ENCODE peak calls at places on chromosomes 2 and 18, in ten cellular contexts. One of them, this sample, is unnamed. For H3K4me1, the result is how much of the 10 kb centered on the place peaks cover.

GRCh38 chr2:118806797-118807667 is 40.4 kb downstream of the EN1 start:
- DNase-seq in astrocyte: no peak
- DNase-seq in tibial nerve: no peak
- DNase-seq in psoas muscle: no peak
- DNase-seq in esophagus squamous epithelium: no peak
- DNase-seq in A549: no peak
- DNase-seq in right atrium auricular region: no peak
- DNase-seq in stomach: no peak
- DNase-seq in H9: no peak
- DNase-seq in heart right ventricle: no peak
- DNase-seq in this sample: no peak

GRCh38 chr18:72869786-72870185 is 2.0 kb upstream of the NETO1 start:
- DNase-seq in heart right ventricle: no peak
- DNase-seq in tibial nerve: no peak
- DNase-seq in esophagus squamous epithelium: no peak
- DNase-seq in H9: peak
- DNase-seq in astrocyte: no peak
- DNase-seq in right atrium auricular region: no peak
- DNase-seq in psoas muscle: no peak
- DNase-seq in A549: no peak
- DNase-seq in stomach: no peak
- DNase-seq in this sample: no peak

GRCh38 chr2:213150315-213150951 is 979 bp downstream of the IKZF2 start:
- DNase-seq in stomach: no peak
- DNase-seq in esophagus squamous epithelium: no peak
- DNase-seq in right atrium auricular region: no peak
- DNase-seq in A549: no peak
- DNase-seq in heart right ventricle: peak
- DNase-seq in tibial nerve: peak
- DNase-seq in astrocyte: peak
- DNase-seq in H9: peak
- DNase-seq in psoas muscle: no peak
- DNase-seq in this sample: peak

GRCh38 chr2:3323360-3324035 is 54.1 kb downstream of the EIPR1 start:
- DNase-seq in H9: no peak
- DNase-seq in tibial nerve: no peak
- DNase-seq in right atrium auricular region: no peak
- DNase-seq in psoas muscle: no peak
- DNase-seq in esophagus squamous epithelium: no peak
- DNase-seq in stomach: no peak
- DNase-seq in heart right ventricle: no peak
- DNase-seq in astrocyte: no peak
- DNase-seq in A549: no peak
- DNase-seq in this sample: no peak

GRCh38 chr2:74228772-74229171 is 30.4 kb downstream of the MTHFD2 start:
- DNase-seq in H9: no peak
- DNase-seq in tibial nerve: no peak
- DNase-seq in right atrium auricular region: no peak
- DNase-seq in heart right ventricle: no peak
- DNase-seq in esophagus squamous epithelium: no peak
- DNase-seq in psoas muscle: no peak
- DNase-seq in A549: no peak
- DNase-seq in stomach: no peak
- DNase-seq in astrocyte: no peak
- DNase-seq in this sample: no peak

GRCh38 chr18:57141208-57142129 is 5.4 kb upstream of the BOD1L2 start:
- DNase-seq in psoas muscle: no peak
- DNase-seq in H9: no peak
- DNase-seq in heart right ventricle: no peak
- DNase-seq in stomach: peak
- DNase-seq in A549: no peak
- DNase-seq in tibial nerve: no peak
- DNase-seq in right atrium auricular region: no peak
- DNase-seq in esophagus squamous epithelium: no peak
- DNase-seq in astrocyte: no peak
- DNase-seq in this sample: peak

GRCh38 chr2:189367343-189367742 is 73.9 kb upstream of the WDR75 start:
- DNase-seq in H9: no peak
- DNase-seq in right atrium auricular region: no peak
- DNase-seq in esophagus squamous epithelium: no peak
- DNase-seq in astrocyte: no peak
- DNase-seq in stomach: no peak
- DNase-seq in tibial nerve: no peak
- DNase-seq in heart right ventricle: no peak
- DNase-seq in A549: no peak
- DNase-seq in psoas muscle: no peak
- DNase-seq in this sample: no peak

GRCh38 chr2:20453087-20453486 is 6.2 kb downstream of the RHOB start:
- DNase-seq in heart right ventricle: no peak
- DNase-seq in esophagus squamous epithelium: no peak
- DNase-seq in H9: no peak
- DNase-seq in astrocyte: no peak
- DNase-seq in tibial nerve: no peak
- DNase-seq in stomach: peak
- DNase-seq in A549: no peak
- DNase-seq in psoas muscle: no peak
- DNase-seq in right atrium auricular region: peak
- DNase-seq in this sample: no peak

DNA sequence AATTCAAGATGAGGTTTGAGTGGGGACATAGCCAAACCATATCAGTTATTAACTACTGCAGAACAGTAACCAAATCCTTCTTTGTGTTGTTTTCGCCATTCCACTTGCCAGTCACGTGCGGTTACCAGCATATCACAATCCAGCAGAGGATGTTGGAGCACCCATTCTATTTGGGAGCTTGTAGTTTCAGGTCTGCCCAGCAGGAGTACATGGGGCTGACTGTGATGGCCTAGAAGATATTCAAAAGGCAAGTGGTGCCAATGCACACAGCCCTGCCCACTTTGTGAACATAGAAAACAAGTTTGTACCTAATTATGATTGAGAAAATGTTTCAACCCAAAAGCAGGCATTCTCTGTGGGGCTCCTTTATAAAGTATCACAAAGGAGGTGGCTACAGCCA is 57.0 kb downstream of the ZNF519 start:
- DNase-seq in psoas muscle: no peak
- DNase-seq in stomach: no peak
- DNase-seq in H9: no peak
- DNase-seq in esophagus squamous epithelium: no peak
- DNase-seq in A549: no peak
- DNase-seq in right atrium auricular region: no peak
- DNase-seq in tibial nerve: no peak
- DNase-seq in heart right ventricle: no peak
- DNase-seq in astrocyte: no peak
- DNase-seq in this sample: no peak
- TF ChIP-seq CTCF in psoas muscle: no peak
- TF ChIP-seq CTCF in stomach: no peak
- TF ChIP-seq CTCF in H9: peak
- TF ChIP-seq CTCF in esophagus squamous epithelium: no peak
- TF ChIP-seq CTCF in A549: no peak
- TF ChIP-seq CTCF in right atrium auricular region: no peak
- TF ChIP-seq CTCF in tibial nerve: no peak
- TF ChIP-seq CTCF in heart right ventricle: no peak
- TF ChIP-seq CTCF in astrocyte: no peak
- TF ChIP-seq CTCF in this sample: no peak

GRCh38 chr2:232204457-232204931 is 174.1 kb upstream of the ALPP start:
- DNase-seq in stomach: peak
- DNase-seq in heart right ventricle: peak
- DNase-seq in A549: no peak
- DNase-seq in astrocyte: peak
- DNase-seq in tibial nerve: no peak
- DNase-seq in right atrium auricular region: no peak
- DNase-seq in esophagus squamous epithelium: no peak
- DNase-seq in psoas muscle: peak
- DNase-seq in H9: no peak
- DNase-seq in this sample: no peak

GRCh38 chr2:232203936-232204335 is 174.6 kb upstream of the ALPP start:
- DNase-seq in astrocyte: peak
- DNase-seq in H9: no peak
- DNase-seq in esophagus squamous epithelium: no peak
- DNase-seq in stomach: no peak
- DNase-seq in psoas muscle: no peak
- DNase-seq in tibial nerve: no peak
- DNase-seq in heart right ventricle: no peak
- DNase-seq in A549: no peak
- DNase-seq in right atrium auricular region: no peak
- DNase-seq in this sample: no peak

GRCh38 chr2:232200195-232200594 is 178.4 kb upstream of the ALPP start:
- DNase-seq in tibial nerve: no peak
- DNase-seq in A549: no peak
- DNase-seq in heart right ventricle: no peak
- DNase-seq in right atrium auricular region: no peak
- DNase-seq in psoas muscle: no peak
- DNase-seq in esophagus squamous epithelium: no peak
- DNase-seq in astrocyte: no peak
- DNase-seq in stomach: no peak
- DNase-seq in H9: no peak
- DNase-seq in this sample: no peak

GRCh38 chr2:232207174-232207573 is 171.4 kb upstream of the ALPP start:
- DNase-seq in psoas muscle: no peak
- DNase-seq in tibial nerve: no peak
- DNase-seq in A549: no peak
- DNase-seq in esophagus squamous epithelium: no peak
- DNase-seq in astrocyte: peak
- DNase-seq in stomach: no peak
- DNase-seq in H9: no peak
- DNase-seq in heart right ventricle: no peak
- DNase-seq in right atrium auricular region: no peak
- DNase-seq in this sample: no peak

GRCh38 chr2:232203166-232203891 is 175.2 kb upstream of the ALPP start:
- DNase-seq in A549: no peak
- DNase-seq in heart right ventricle: no peak
- DNase-seq in psoas muscle: no peak
- DNase-seq in stomach: no peak
- DNase-seq in tibial nerve: no peak
- DNase-seq in right atrium auricular region: no peak
- DNase-seq in astrocyte: no peak
- DNase-seq in esophagus squamous epithelium: no peak
- DNase-seq in H9: no peak
- DNase-seq in this sample: no peak
- H3K27ac ChIP-seq in A549: no peak
- H3K27ac ChIP-seq in heart right ventricle: no peak
- H3K27ac ChIP-seq in psoas muscle: no peak
- H3K27ac ChIP-seq in stomach: no peak
- H3K27ac ChIP-seq in tibial nerve: no peak
- H3K27ac ChIP-seq in right atrium auricular region: no peak
- H3K27ac ChIP-seq in astrocyte: no peak
- H3K27ac ChIP-seq in esophagus squamous epithelium: no peak
- H3K27ac ChIP-seq in H9: no peak
- H3K27ac ChIP-seq in this sample: no peak

GRCh38 chr2:85159589-85159988 is 26.4 kb downstream of the TCF7L1 start:
- DNase-seq in esophagus squamous epithelium: no peak
- DNase-seq in A549: no peak
- DNase-seq in tibial nerve: no peak
- DNase-seq in right atrium auricular region: no peak
- DNase-seq in psoas muscle: no peak
- DNase-seq in heart right ventricle: no peak
- DNase-seq in H9: no peak
- DNase-seq in stomach: no peak
- DNase-seq in astrocyte: no peak
- DNase-seq in this sample: no peak

GRCh38 chr2:85156141-85156540 is 22.9 kb downstream of the TCF7L1 start:
- DNase-seq in H9: no peak
- DNase-seq in right atrium auricular region: no peak
- DNase-seq in stomach: no peak
- DNase-seq in astrocyte: peak
- DNase-seq in heart right ventricle: no peak
- DNase-seq in tibial nerve: no peak
- DNase-seq in esophagus squamous epithelium: no peak
- DNase-seq in psoas muscle: no peak
- DNase-seq in A549: no peak
- DNase-seq in this sample: no peak

GRCh38 chr2:85157345-85157744 is 24.2 kb downstream of the TCF7L1 start:
- DNase-seq in right atrium auricular region: no peak
- DNase-seq in esophagus squamous epithelium: no peak
- DNase-seq in heart right ventricle: no peak
- DNase-seq in psoas muscle: no peak
- DNase-seq in H9: no peak
- DNase-seq in stomach: no peak
- DNase-seq in A549: no peak
- DNase-seq in astrocyte: no peak
- DNase-seq in tibial nerve: no peak
- DNase-seq in this sample: no peak

GRCh38 chr2:85160946-85161625 is 27.9 kb downstream of the TCF7L1 start:
- DNase-seq in tibial nerve: no peak
- DNase-seq in psoas muscle: no peak
- DNase-seq in heart right ventricle: no peak
- DNase-seq in astrocyte: no peak
- DNase-seq in right atrium auricular region: no peak
- DNase-seq in H9: no peak
- DNase-seq in stomach: no peak
- DNase-seq in esophagus squamous epithelium: no peak
- DNase-seq in A549: no peak
- DNase-seq in this sample: no peak

GRCh38 chr2:85158559-85159273 is 25.5 kb downstream of the TCF7L1 start:
- DNase-seq in astrocyte: no peak
- DNase-seq in A549: no peak
- DNase-seq in esophagus squamous epithelium: no peak
- DNase-seq in tibial nerve: no peak
- DNase-seq in heart right ventricle: no peak
- DNase-seq in right atrium auricular region: no peak
- DNase-seq in stomach: no peak
- DNase-seq in H9: no peak
- DNase-seq in psoas muscle: no peak
- DNase-seq in this sample: no peak
- H3K4me1 ChIP-seq in astrocyte: under half
- H3K4me1 ChIP-seq in A549: under half
- H3K4me1 ChIP-seq in esophagus squamous epithelium: under half
- H3K4me1 ChIP-seq in tibial nerve: half or more
- H3K4me1 ChIP-seq in heart right ventricle: half or more
- H3K4me1 ChIP-seq in right atrium auricular region: half or more
- H3K4me1 ChIP-seq in stomach: half or more
- H3K4me1 ChIP-seq in H9: under half
- H3K4me1 ChIP-seq in psoas muscle: half or more
- H3K4me1 ChIP-seq in this sample: under half

GRCh38 chr2:215535726-215536125 is 99.9 kb upstream of the FN1 start:
- DNase-seq in heart right ventricle: no peak
- DNase-seq in esophagus squamous epithelium: no peak
- DNase-seq in A549: no peak
- DNase-seq in tibial nerve: no peak
- DNase-seq in right atrium auricular region: no peak
- DNase-seq in astrocyte: peak
- DNase-seq in stomach: no peak
- DNase-seq in psoas muscle: no peak
- DNase-seq in H9: no peak
- DNase-seq in this sample: peak

GRCh38 chr2:215530191-215530968 is 94.5 kb upstream of the FN1 start:
- DNase-seq in H9: no peak
- DNase-seq in stomach: no peak
- DNase-seq in tibial nerve: no peak
- DNase-seq in astrocyte: peak
- DNase-seq in esophagus squamous epithelium: no peak
- DNase-seq in psoas muscle: no peak
- DNase-seq in A549: no peak
- DNase-seq in heart right ventricle: no peak
- DNase-seq in right atrium auricular region: no peak
- DNase-seq in this sample: peak

GRCh38 chr2:215535125-215535668 is 99.3 kb upstream of the FN1 start:
- DNase-seq in A549: no peak
- DNase-seq in psoas muscle: no peak
- DNase-seq in tibial nerve: no peak
- DNase-seq in heart right ventricle: no peak
- DNase-seq in stomach: no peak
- DNase-seq in right atrium auricular region: no peak
- DNase-seq in astrocyte: peak
- DNase-seq in esophagus squamous epithelium: no peak
- DNase-seq in H9: no peak
- DNase-seq in this sample: peak

GRCh38 chr2:215531284-215531683 is 95.4 kb upstream of the FN1 start:
- DNase-seq in esophagus squamous epithelium: no peak
- DNase-seq in heart right ventricle: no peak
- DNase-seq in A549: no peak
- DNase-seq in astrocyte: peak
- DNase-seq in right atrium auricular region: no peak
- DNase-seq in H9: no peak
- DNase-seq in tibial nerve: no peak
- DNase-seq in psoas muscle: no peak
- DNase-seq in stomach: no peak
- DNase-seq in this sample: peak

DNA sequence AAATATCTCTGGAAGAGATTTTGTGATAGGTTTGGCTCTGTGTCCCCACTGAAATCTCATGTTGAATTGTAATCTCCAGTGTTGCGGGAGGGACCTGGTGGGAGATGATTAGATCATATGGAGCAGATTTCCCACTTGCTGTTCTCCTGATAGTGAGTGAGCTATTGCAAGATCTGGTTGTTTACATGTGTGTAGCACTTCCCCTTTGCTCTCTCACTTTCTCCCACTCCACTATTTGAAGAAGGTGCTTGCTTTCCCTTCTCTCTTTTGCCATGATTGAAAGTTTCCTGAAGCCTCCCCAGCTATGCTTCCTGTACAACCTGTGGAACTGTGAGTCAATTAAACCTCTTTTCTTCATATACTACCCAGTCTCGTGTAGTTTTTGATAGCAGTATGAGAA is 97.0 kb upstream of the FN1 start:
- DNase-seq in esophagus squamous epithelium: no peak
- DNase-seq in psoas muscle: no peak
- DNase-seq in H9: no peak
- DNase-seq in right atrium auricular region: no peak
- DNase-seq in A549: no peak
- DNase-seq in astrocyte: no peak
- DNase-seq in stomach: no peak
- DNase-seq in heart right ventricle: no peak
- DNase-seq in tibial nerve: no peak
- DNase-seq in this sample: no peak
- TF ChIP-seq CTCF in esophagus squamous epithelium: no peak
- TF ChIP-seq CTCF in psoas muscle: no peak
- TF ChIP-seq CTCF in H9: no peak
- TF ChIP-seq CTCF in right atrium auricular region: no peak
- TF ChIP-seq CTCF in A549: no peak
- TF ChIP-seq CTCF in astrocyte: no peak
- TF ChIP-seq CTCF in stomach: no peak
- TF ChIP-seq CTCF in heart right ventricle: no peak
- TF ChIP-seq CTCF in tibial nerve: no peak
- TF ChIP-seq CTCF in this sample: no peak

This sample was measured in foreskin keratinocyte.